ENCODE peak calls at places on chromosomes 13 and 19, in nine cellular contexts. H is iPS DF 6.9; I is right lobe of liver; M is ovary; K is right cardiac atrium; T is CD8-positive, alpha-beta T cell; S is tibial nerve; Y is effector memory CD4-positive, alpha-beta T cell; D is adrenal gland. X is an unnamed sample.

GRCh38 chr19:35528218-35529038 is at the start of gene SBSN:
- DNase-seq in H (no peak), I (no peak), M (no peak), K (no peak), T (no peak), S (no peak), Y (no peak), D (no peak), X (no peak)

GRCh38 chr13:99361197-99361596 is 54.0 kb upstream of the GPR183 start:
- DNase-seq in H (no peak), I (no peak), M (no peak), K (no peak), T (no peak), S (no peak), Y (no peak), D (no peak), X (peak; percentile 75)

GRCh38 chr13:98575009-98575866 is 1.7 kb downstream of the STK24 start:
- DNase-seq in H (no peak), I (no peak), M (no peak), K (no peak), T (no peak), S (no peak), Y (no peak), D (no peak), X (no peak)

GRCh38 chr19:5131866-5132561 is 163.1 kb downstream of the KDM4B start:
- DNase-seq in H (no peak), I (no peak), M (no peak), K (no peak), T (no peak), S (no peak), Y (no peak), D (no peak), X (no peak)

GRCh38 chr19:44608391-44608821 is 5.0 kb upstream of the IGSF23 start:
- DNase-seq in H (no peak), I (no peak), M (no peak), K (no peak), T (no peak), S (no peak), Y (no peak), D (no peak), X (no peak)

GRCh38 chr19:54333586-54334298 is 5.2 kb downstream of the LILRA4 start:
- DNase-seq in H (no peak), I (no peak), M (no peak), K (no peak), T (no peak), S (no peak), Y (no peak), D (no peak), X (no peak)

GRCh38 chr13:34779171-34779570 is 162.9 kb upstream of the NBEA start:
- DNase-seq in H (no peak), I (no peak), M (no peak), K (no peak), T (no peak), S (no peak), Y (no peak), D (no peak), X (no peak)

GRCh38 chr19:42762782-42763181 is 2.7 kb downstream of the PSG8 start:
- DNase-seq in H (no peak), I (no peak), M (no peak), K (no peak), T (no peak), S (no peak), Y (no peak), D (no peak), X (no peak)

GRCh38 chr19:34188388-34188787 is 16.1 kb downstream of the LSM14A start:
- DNase-seq in H (no peak), I (no peak), M (no peak), K (no peak), T (no peak), S (no peak), Y (no peak), D (no peak), X (no peak)

GRCh38 chr19:30678168-30678567 is 306.0 kb downstream of the ZNF536 start:
- DNase-seq in H (no peak), I (no peak), M (no peak), K (no peak), T (no peak), S (no peak), Y (no peak), D (no peak), X (no peak)

GRCh38 chr19:45253396-45254027 is 2.4 kb downstream of the MARK4 start:
- DNase-seq in H (no peak), I (no peak), M (no peak), K (no peak), T (no peak), S (no peak), Y (no peak), D (no peak), X (no peak)

GRCh38 chr19:1213391-1214286 is 8.1 kb downstream of the STK11 start:
- DNase-seq in H (no peak), I (peak; percentile 69), M (peak; percentile 49), K (peak; percentile 86), T (no peak), S (no peak), Y (peak; percentile 62), D (peak; percentile 62), X (peak; percentile 67)

GRCh38 chr19:29429581-29429980 is 96.2 kb upstream of the VSTM2B start:
- DNase-seq in H (no peak), I (no peak), M (no peak), K (no peak), T (no peak), S (no peak), Y (no peak), D (no peak), X (no peak)

GRCh38 chr19:29429021-29429420 is 96.8 kb upstream of the VSTM2B start:
- DNase-seq in H (no peak), I (no peak), M (no peak), K (no peak), T (no peak), S (no peak), Y (no peak), D (no peak), X (no peak)

GRCh38 chr19:29432677-29433076 is 93.1 kb upstream of the VSTM2B start:
- DNase-seq in H (no peak), I (no peak), M (no peak), K (no peak), T (no peak), S (no peak), Y (no peak), D (no peak), X (no peak)

DNA sequence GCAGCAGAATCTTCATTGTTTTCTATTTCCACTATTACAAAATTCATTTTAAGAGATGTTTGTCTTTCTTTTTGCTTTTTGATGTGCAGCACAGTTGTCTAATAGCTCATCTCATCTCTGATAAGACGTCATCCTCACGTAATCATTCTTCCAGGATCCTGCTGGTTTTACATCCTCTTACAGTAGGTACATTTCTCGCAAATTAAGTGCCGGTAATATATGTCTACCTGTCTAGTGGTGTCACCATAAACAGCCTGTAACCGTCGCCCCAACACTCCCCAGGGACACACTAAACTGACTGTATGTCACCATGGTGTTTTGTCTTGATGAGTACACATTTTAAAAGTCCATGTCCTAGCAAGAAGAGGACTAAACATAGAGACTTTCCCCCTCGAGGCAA is 94.5 kb upstream of the VSTM2B start:
- DNase-seq in H (no peak), I (no peak), M (no peak), K (no peak), T (no peak), S (no peak), Y (no peak), D (no peak), X (no peak)
- H3K4me1 ChIP-seq in H (no peaks in the 10 kb centered on the region), I (no peaks in the 10 kb centered on the region), M (no peaks in the 10 kb centered on the region), K (no peaks in the 10 kb centered on the region), T (no peaks in the 10 kb centered on the region), S (no peaks in the 10 kb centered on the region), Y (no peaks in the 10 kb centered on the region), D (no peaks in the 10 kb centered on the region), X (no peaks in the 10 kb centered on the region)

DNA sequence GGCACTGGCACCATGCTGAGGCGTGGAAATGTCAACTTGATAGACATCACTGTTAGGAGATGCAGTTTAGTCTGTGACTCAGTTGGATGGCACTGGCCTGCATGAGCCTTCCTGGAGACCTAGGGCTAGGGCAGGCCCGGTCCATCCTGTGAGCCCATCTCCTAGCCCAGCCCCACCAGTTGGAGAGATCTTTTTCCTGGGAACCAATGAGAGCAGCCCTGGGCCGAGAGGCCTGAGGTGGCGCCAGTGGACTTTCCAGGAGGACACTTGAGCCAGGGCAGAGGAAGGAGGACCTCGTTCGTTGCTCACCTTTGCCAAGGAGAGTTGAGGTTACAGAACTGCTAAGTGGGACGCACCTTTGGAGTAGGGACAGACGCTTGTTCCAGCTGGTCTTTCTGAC is 100.5 kb upstream of the TEX29 start:
- DNase-seq in H (no peak), I (no peak), M (no peak), K (no peak), T (no peak), S (no peak), Y (no peak), D (no peak), X (no peak)
- H3K4me1 ChIP-seq in H (peaks cover 7% of the 10 kb centered on the region), I (no peaks in the 10 kb centered on the region), M (peaks cover 9% of the 10 kb centered on the region), K (peaks cover 9% of the 10 kb centered on the region), T (peaks cover 4% of the 10 kb centered on the region), S (peaks cover 87% of the 10 kb centered on the region), Y (no peaks in the 10 kb centered on the region), D (peaks cover 12% of the 10 kb centered on the region), X (no peaks in the 10 kb centered on the region)

DNA sequence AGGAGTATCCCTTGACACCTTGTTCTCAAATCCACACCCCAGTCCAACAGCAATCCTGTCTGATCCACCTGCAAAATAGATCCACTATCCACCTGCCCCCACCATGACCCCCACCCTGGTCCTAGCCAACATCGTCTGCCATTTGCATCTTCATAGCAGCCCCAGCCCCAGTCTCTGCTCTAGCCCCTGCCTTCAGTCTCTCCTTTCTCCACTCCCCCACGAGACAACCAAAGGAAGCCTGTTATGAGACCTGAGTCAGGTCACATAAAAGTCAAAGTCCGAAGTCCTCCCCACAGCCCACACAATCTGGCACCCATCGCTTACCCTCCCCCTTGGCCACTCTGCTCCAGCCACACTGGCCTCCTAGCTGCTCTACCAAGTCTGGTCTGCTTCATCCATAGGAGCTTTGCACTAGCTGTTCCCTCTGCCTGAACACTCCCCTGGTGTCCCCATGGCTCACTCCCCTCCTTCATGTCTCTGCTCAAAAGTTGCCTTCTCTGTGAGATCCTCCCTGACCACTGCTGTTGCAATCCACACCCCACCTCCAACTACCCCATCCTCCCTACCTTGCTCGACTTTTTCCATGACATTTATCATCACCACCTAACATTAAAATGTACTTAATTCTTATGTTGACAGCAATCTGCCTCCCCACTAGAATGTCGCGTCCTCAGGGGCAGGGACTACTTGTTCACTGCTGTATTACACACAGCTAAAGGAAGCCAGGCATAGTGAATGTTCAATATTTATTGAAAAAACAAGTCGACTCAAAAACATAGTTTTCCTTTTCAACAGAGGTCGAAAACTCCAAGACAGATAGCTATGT is 1.2 kb upstream of the PLEKHG2 start:
- DNase-seq in H (no peak), I (peak; percentile 86), M (peak; percentile 65), K (peak; percentile 73), T (no peak), S (no peak), Y (no peak), D (no peak), X (peak; percentile 66)
- H3K4me1 ChIP-seq in H (peaks cover 15% of the 10 kb centered on the region), I (no peaks in the 10 kb centered on the region), M (peaks cover 24% of the 10 kb centered on the region), K (peaks cover 11% of the 10 kb centered on the region), T (peaks cover 26% of the 10 kb centered on the region), S (peaks cover 42% of the 10 kb centered on the region), Y (peaks cover 31% of the 10 kb centered on the region), D (peaks cover 8% of the 10 kb centered on the region), X (peaks cover 33% of the 10 kb centered on the region)

DNA sequence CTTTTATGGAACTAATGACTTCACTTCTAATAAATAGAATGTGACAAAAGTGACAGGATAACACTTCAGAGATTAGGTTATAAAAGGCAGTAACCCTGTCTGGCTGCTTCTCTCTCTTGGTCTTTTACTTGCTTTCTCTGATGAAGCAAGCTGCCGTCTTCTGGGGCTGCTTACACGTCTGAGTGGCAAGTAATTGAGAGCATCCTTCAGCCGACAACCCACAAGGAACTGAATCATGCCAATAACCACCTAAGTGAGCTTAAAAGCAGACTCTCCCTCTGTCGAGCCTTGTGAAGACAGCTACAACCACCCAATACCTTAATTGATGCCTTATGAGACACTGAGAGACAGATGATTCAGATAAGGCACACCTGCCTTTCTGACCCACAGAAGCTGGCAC is 1091.2 kb downstream of the SLITRK1 start:
- DNase-seq in H (no peak), I (no peak), M (no peak), K (no peak), T (no peak), S (no peak), Y (no peak), D (no peak), X (no peak)
- H3K4me1 ChIP-seq in H (no peaks in the 10 kb centered on the region), I (no peaks in the 10 kb centered on the region), M (no peaks in the 10 kb centered on the region), K (no peaks in the 10 kb centered on the region), T (no peaks in the 10 kb centered on the region), S (no peaks in the 10 kb centered on the region), Y (no peaks in the 10 kb centered on the region), D (no peaks in the 10 kb centered on the region), X (no peaks in the 10 kb centered on the region)

X was measured in CD4-positive, alpha-beta memory T cell.